ENCODE peak calls at places on chromosomes 13 and 19, in ten cellular contexts. One of them, this sample, is unnamed.

GRCh38 chr19:30520735-30521479 is 148.7 kb downstream of the ZNF536 start:
- DNase-seq in epithelial cell of esophagus: no peak
- DNase-seq in lower leg skin: peak
- DNase-seq in fibroblast of pulmonary artery: no peak
- DNase-seq in tibial artery: no peak
- DNase-seq in mucosa of descending colon: no peak
- DNase-seq in uterus: no peak
- DNase-seq in Caco-2: no peak
- DNase-seq in kidney epithelial cell: no peak
- DNase-seq in A549: no peak
- DNase-seq in this sample: no peak

GRCh38 chr19:50030225-50030624 is 4.4 kb downstream of the ZNF473 start:
- DNase-seq in epithelial cell of esophagus: no peak
- DNase-seq in lower leg skin: no peak
- DNase-seq in fibroblast of pulmonary artery: no peak
- DNase-seq in tibial artery: no peak
- DNase-seq in mucosa of descending colon: no peak
- DNase-seq in uterus: no peak
- DNase-seq in Caco-2: no peak
- DNase-seq in kidney epithelial cell: no peak
- DNase-seq in A549: no peak
- DNase-seq in this sample: no peak

GRCh38 chr13:93687261-93687660 is 460.7 kb downstream of the GPC6 start:
- DNase-seq in epithelial cell of esophagus: no peak
- DNase-seq in lower leg skin: no peak
- DNase-seq in fibroblast of pulmonary artery: no peak
- DNase-seq in tibial artery: no peak
- DNase-seq in mucosa of descending colon: no peak
- DNase-seq in uterus: no peak
- DNase-seq in Caco-2: no peak
- DNase-seq in kidney epithelial cell: no peak
- DNase-seq in A549: no peak
- DNase-seq in this sample: no peak

GRCh38 chr13:93249259-93249917 is 22.8 kb downstream of the GPC6 start:
- DNase-seq in epithelial cell of esophagus: peak
- DNase-seq in lower leg skin: no peak
- DNase-seq in fibroblast of pulmonary artery: peak
- DNase-seq in tibial artery: no peak
- DNase-seq in mucosa of descending colon: no peak
- DNase-seq in uterus: no peak
- DNase-seq in Caco-2: no peak
- DNase-seq in kidney epithelial cell: no peak
- DNase-seq in A549: peak
- DNase-seq in this sample: peak

GRCh38 chr13:51158923-51159322 is 47.8 kb upstream of the C13orf42 start:
- DNase-seq in epithelial cell of esophagus: no peak
- DNase-seq in lower leg skin: no peak
- DNase-seq in fibroblast of pulmonary artery: peak
- DNase-seq in tibial artery: no peak
- DNase-seq in mucosa of descending colon: no peak
- DNase-seq in uterus: no peak
- DNase-seq in Caco-2: no peak
- DNase-seq in kidney epithelial cell: no peak
- DNase-seq in A549: no peak
- DNase-seq in this sample: no peak

GRCh38 chr19:28785961-28786360 is 427.0 kb downstream of the UQCRFS1 start:
- DNase-seq in epithelial cell of esophagus: no peak
- DNase-seq in lower leg skin: no peak
- DNase-seq in fibroblast of pulmonary artery: no peak
- DNase-seq in tibial artery: no peak
- DNase-seq in mucosa of descending colon: no peak
- DNase-seq in uterus: no peak
- DNase-seq in Caco-2: no peak
- DNase-seq in kidney epithelial cell: no peak
- DNase-seq in A549: no peak
- DNase-seq in this sample: no peak

GRCh38 chr19:3137139-3137538 is 1.3 kb downstream of the GNA15 start:
- DNase-seq in epithelial cell of esophagus: no peak
- DNase-seq in lower leg skin: no peak
- DNase-seq in fibroblast of pulmonary artery: peak
- DNase-seq in tibial artery: no peak
- DNase-seq in mucosa of descending colon: peak
- DNase-seq in uterus: no peak
- DNase-seq in Caco-2: no peak
- DNase-seq in kidney epithelial cell: no peak
- DNase-seq in A549: no peak
- DNase-seq in this sample: no peak

GRCh38 chr19:28493881-28494280 is 719.1 kb downstream of the UQCRFS1 start:
- DNase-seq in epithelial cell of esophagus: no peak
- DNase-seq in lower leg skin: no peak
- DNase-seq in fibroblast of pulmonary artery: no peak
- DNase-seq in tibial artery: no peak
- DNase-seq in mucosa of descending colon: no peak
- DNase-seq in uterus: no peak
- DNase-seq in Caco-2: no peak
- DNase-seq in kidney epithelial cell: no peak
- DNase-seq in A549: no peak
- DNase-seq in this sample: no peak

GRCh38 chr19:1690570-1691307 is 38.3 kb upstream of the TCF3 start:
- DNase-seq in epithelial cell of esophagus: peak
- DNase-seq in lower leg skin: no peak
- DNase-seq in fibroblast of pulmonary artery: peak
- DNase-seq in tibial artery: no peak
- DNase-seq in mucosa of descending colon: peak
- DNase-seq in uterus: no peak
- DNase-seq in Caco-2: peak
- DNase-seq in kidney epithelial cell: no peak
- DNase-seq in A549: no peak
- DNase-seq in this sample: peak

GRCh38 chr19:409006-409514 is at the start of gene C2CD4C:
- DNase-seq in epithelial cell of esophagus: peak
- DNase-seq in lower leg skin: peak
- DNase-seq in fibroblast of pulmonary artery: no peak
- DNase-seq in tibial artery: no peak
- DNase-seq in mucosa of descending colon: peak
- DNase-seq in uterus: no peak
- DNase-seq in Caco-2: peak
- DNase-seq in kidney epithelial cell: no peak
- DNase-seq in A549: no peak
- DNase-seq in this sample: no peak

GRCh38 chr19:38024991-38025716 is 118.1 kb downstream of the SIPA1L3 start:
- DNase-seq in epithelial cell of esophagus: no peak
- DNase-seq in lower leg skin: no peak
- DNase-seq in fibroblast of pulmonary artery: no peak
- DNase-seq in tibial artery: no peak
- DNase-seq in mucosa of descending colon: no peak
- DNase-seq in uterus: no peak
- DNase-seq in Caco-2: no peak
- DNase-seq in kidney epithelial cell: no peak
- DNase-seq in A549: no peak
- DNase-seq in this sample: no peak

GRCh38 chr19:56350416-56351045 is 35.9 kb upstream of the ZSCAN5A start:
- DNase-seq in epithelial cell of esophagus: peak
- DNase-seq in lower leg skin: no peak
- DNase-seq in fibroblast of pulmonary artery: peak
- DNase-seq in tibial artery: peak
- DNase-seq in mucosa of descending colon: no peak
- DNase-seq in uterus: peak
- DNase-seq in Caco-2: peak
- DNase-seq in kidney epithelial cell: no peak
- DNase-seq in A549: peak
- DNase-seq in this sample: peak

GRCh38 chr19:56351208-56351607 is 36.6 kb upstream of the ZSCAN5A start:
- DNase-seq in epithelial cell of esophagus: no peak
- DNase-seq in lower leg skin: no peak
- DNase-seq in fibroblast of pulmonary artery: no peak
- DNase-seq in tibial artery: no peak
- DNase-seq in mucosa of descending colon: no peak
- DNase-seq in uterus: no peak
- DNase-seq in Caco-2: no peak
- DNase-seq in kidney epithelial cell: no peak
- DNase-seq in A549: no peak
- DNase-seq in this sample: no peak

GRCh38 chr19:56347163-56347778 is 32.6 kb upstream of the ZSCAN5A start:
- DNase-seq in epithelial cell of esophagus: no peak
- DNase-seq in lower leg skin: no peak
- DNase-seq in fibroblast of pulmonary artery: no peak
- DNase-seq in tibial artery: no peak
- DNase-seq in mucosa of descending colon: no peak
- DNase-seq in uterus: no peak
- DNase-seq in Caco-2: no peak
- DNase-seq in kidney epithelial cell: no peak
- DNase-seq in A549: no peak
- DNase-seq in this sample: no peak

DNA sequence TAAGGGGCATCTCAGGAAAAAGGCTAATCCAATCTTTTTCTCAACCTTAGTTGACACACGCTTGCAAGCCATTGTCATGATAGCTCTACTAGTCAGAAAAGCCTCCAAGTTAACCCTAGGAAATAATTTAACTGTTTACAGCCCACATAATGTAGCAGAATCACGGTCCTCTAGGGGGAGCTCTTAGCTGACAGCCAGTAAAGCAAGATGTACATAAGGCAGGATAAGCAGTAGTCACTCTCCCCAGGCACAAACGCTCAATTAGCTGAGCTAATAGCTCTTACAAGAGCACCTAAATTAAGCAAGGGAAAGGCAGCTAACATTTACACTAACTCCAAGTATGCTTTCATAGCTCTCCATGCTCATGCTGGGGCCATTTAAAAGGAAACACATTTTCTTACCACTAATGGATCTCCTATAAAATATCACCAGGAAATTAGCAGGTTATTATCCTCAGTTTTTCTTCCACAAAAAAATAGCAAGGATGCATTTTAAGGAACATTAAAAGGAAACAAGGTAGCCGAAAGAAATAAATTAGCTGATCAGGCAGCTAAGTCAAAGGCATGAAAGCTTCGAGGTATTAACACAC is 33.7 kb upstream of the ZSCAN5A start:
- DNase-seq in epithelial cell of esophagus: peak
- DNase-seq in lower leg skin: no peak
- DNase-seq in fibroblast of pulmonary artery: peak
- DNase-seq in tibial artery: no peak
- DNase-seq in mucosa of descending colon: no peak
- DNase-seq in uterus: no peak
- DNase-seq in Caco-2: no peak
- DNase-seq in kidney epithelial cell: no peak
- DNase-seq in A549: peak
- DNase-seq in this sample: peak
- TF ChIP-seq CTCF in epithelial cell of esophagus: peak
- TF ChIP-seq CTCF in lower leg skin: no peak
- TF ChIP-seq CTCF in fibroblast of pulmonary artery: peak
- TF ChIP-seq CTCF in tibial artery: no peak
- TF ChIP-seq CTCF in mucosa of descending colon: no peak
- TF ChIP-seq CTCF in uterus: no peak
- TF ChIP-seq CTCF in Caco-2: peak
- TF ChIP-seq CTCF in kidney epithelial cell: no peak
- TF ChIP-seq CTCF in A549: no peak
- TF ChIP-seq CTCF in this sample: no peak

GRCh38 chr13:108795841-108796240 is 166.4 kb downstream of the MYO16 start:
- DNase-seq in epithelial cell of esophagus: no peak
- DNase-seq in lower leg skin: no peak
- DNase-seq in fibroblast of pulmonary artery: no peak
- DNase-seq in tibial artery: no peak
- DNase-seq in mucosa of descending colon: no peak
- DNase-seq in uterus: no peak
- DNase-seq in Caco-2: no peak
- DNase-seq in kidney epithelial cell: no peak
- DNase-seq in A549: no peak
- DNase-seq in this sample: no peak

DNA sequence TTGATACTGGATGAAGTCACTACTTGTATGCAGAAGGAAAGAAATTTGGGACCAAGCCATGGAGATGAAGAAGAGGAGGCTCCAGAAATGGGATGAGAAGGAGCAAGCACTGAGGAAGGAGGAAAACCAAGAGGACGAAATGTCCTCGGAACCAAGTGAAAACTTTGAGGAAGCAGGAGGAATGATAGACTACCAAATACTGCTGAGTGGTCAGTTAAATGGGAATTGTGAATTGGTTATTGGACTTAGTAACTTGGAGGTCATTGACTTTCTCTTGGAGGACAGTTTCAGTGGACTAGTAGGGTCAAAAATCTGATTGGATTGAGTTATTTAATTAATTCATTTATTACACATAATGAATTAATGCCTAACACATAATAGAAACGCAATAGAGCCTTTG is 167.9 kb downstream of the MYO16 start:
- DNase-seq in epithelial cell of esophagus: no peak
- DNase-seq in lower leg skin: no peak
- DNase-seq in fibroblast of pulmonary artery: no peak
- DNase-seq in tibial artery: no peak
- DNase-seq in mucosa of descending colon: no peak
- DNase-seq in uterus: no peak
- DNase-seq in Caco-2: no peak
- DNase-seq in kidney epithelial cell: no peak
- DNase-seq in A549: no peak
- DNase-seq in this sample: no peak
- H3K4me3 ChIP-seq in epithelial cell of esophagus: no peak
- H3K4me3 ChIP-seq in lower leg skin: no peak
- H3K4me3 ChIP-seq in fibroblast of pulmonary artery: no peak
- H3K4me3 ChIP-seq in tibial artery: no peak
- H3K4me3 ChIP-seq in mucosa of descending colon: no peak
- H3K4me3 ChIP-seq in uterus: no peak
- H3K4me3 ChIP-seq in Caco-2: no peak
- H3K4me3 ChIP-seq in kidney epithelial cell: no peak
- H3K4me3 ChIP-seq in A549: no peak
- H3K4me3 ChIP-seq in this sample: no peak

DNA sequence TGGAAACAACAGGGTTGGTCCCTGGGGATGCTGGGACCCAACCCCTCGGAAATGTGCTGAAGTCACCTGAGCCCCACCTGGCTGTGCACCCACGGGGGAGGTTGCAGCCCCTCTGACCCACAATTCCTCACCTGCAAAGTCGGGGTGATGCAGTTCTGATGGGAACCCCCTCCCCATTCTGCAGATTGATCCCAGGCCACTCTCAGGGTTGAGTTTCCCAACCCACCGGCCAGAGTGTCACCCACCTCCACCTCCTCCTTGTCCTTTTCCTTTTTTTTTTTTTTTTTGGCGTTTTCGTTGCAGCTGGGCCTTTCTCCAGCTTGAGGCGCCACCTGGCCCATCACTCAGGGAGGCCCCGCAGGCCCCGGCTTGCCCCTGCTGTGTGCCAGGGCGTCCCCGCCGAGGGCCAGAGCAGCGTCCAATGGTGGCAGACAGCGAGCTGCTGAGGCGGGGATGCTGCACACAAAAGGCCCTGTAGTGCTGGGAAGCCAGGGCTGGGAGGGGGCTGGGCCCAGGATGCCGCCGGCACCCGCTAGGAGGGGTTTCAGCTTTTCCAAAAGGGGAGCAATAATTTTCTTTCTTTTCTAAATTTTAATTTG is 4.6 kb downstream of the PIK3R2 start:
- DNase-seq in epithelial cell of esophagus: peak
- DNase-seq in lower leg skin: no peak
- DNase-seq in fibroblast of pulmonary artery: no peak
- DNase-seq in tibial artery: no peak
- DNase-seq in mucosa of descending colon: no peak
- DNase-seq in uterus: no peak
- DNase-seq in Caco-2: no peak
- DNase-seq in kidney epithelial cell: no peak
- DNase-seq in A549: no peak
- DNase-seq in this sample: peak
- TF ChIP-seq CTCF in epithelial cell of esophagus: no peak
- TF ChIP-seq CTCF in lower leg skin: no peak
- TF ChIP-seq CTCF in fibroblast of pulmonary artery: no peak
- TF ChIP-seq CTCF in tibial artery: no peak
- TF ChIP-seq CTCF in mucosa of descending colon: no peak
- TF ChIP-seq CTCF in uterus: no peak
- TF ChIP-seq CTCF in Caco-2: no peak
- TF ChIP-seq CTCF in kidney epithelial cell: no peak
- TF ChIP-seq CTCF in A549: no peak
- TF ChIP-seq CTCF in this sample: no peak

GRCh38 chr13:75326173-75327131 is 155.5 kb downstream of the TBC1D4 start:
- DNase-seq in epithelial cell of esophagus: peak
- DNase-seq in lower leg skin: no peak
- DNase-seq in fibroblast of pulmonary artery: peak
- DNase-seq in tibial artery: no peak
- DNase-seq in mucosa of descending colon: no peak
- DNase-seq in uterus: no peak
- DNase-seq in Caco-2: no peak
- DNase-seq in kidney epithelial cell: no peak
- DNase-seq in A549: no peak
- DNase-seq in this sample: no peak
- H3K4me3 ChIP-seq in epithelial cell of esophagus: no peak
- H3K4me3 ChIP-seq in lower leg skin: no peak
- H3K4me3 ChIP-seq in fibroblast of pulmonary artery: peak
- H3K4me3 ChIP-seq in tibial artery: no peak
- H3K4me3 ChIP-seq in mucosa of descending colon: no peak
- H3K4me3 ChIP-seq in uterus: no peak
- H3K4me3 ChIP-seq in Caco-2: no peak
- H3K4me3 ChIP-seq in kidney epithelial cell: no peak
- H3K4me3 ChIP-seq in A549: no peak
- H3K4me3 ChIP-seq in this sample: no peak